ENCODE peak calls at places on chromosomes 3 and 15, in five cellular contexts. L, P, I, C and U are unnamed samples.

GRCh38 chr3:42713747-42714146 is 11.1 kb upstream of the HHATL start:
- DNase-seq in P (no peak), I (no peak), L (no peak), C (no peak), U (no peak)

GRCh38 chr15:89114974-89115373 is 26.7 kb downstream of the ABHD2 start:
- DNase-seq in P (no peak), I (peak), L (peak), C (no peak), U (no peak)

GRCh38 chr3:180802837-180803236 is 109.6 kb upstream of the FXR1 start:
- DNase-seq in P (no peak), C (no peak), L (peak), I (peak), U (peak)

GRCh38 chr15:57592836-57593420 is 1.2 kb downstream of the MYZAP start:
- DNase-seq in L (no peak), C (no peak), P (no peak), I (no peak), U (no peak)

GRCh38 chr15:42632100-42632675 is 56.8 kb downstream of the STARD9 start:
- DNase-seq in C (no peak), L (no peak), P (no peak), I (no peak), U (no peak)

GRCh38 chr3:65615329-65615728 is 423.4 kb downstream of the MAGI1 start:
- DNase-seq in I (no peak), C (no peak), P (no peak), L (no peak), U (no peak)

GRCh38 chr3:13452490-13453335 is 27.4 kb upstream of the HDAC11 start:
- DNase-seq in I (peak), L (peak), P (no peak), C (peak), U (peak)

GRCh38 chr15:71050461-71050860 is 64.8 kb upstream of the THSD4 start:
- DNase-seq in P (no peak), C (no peak), L (no peak), I (no peak), U (no peak)

GRCh38 chr3:8622873-8623725 is 21.5 kb downstream of the SSUH2 start:
- DNase-seq in L (peak), C (no peak), P (peak), I (peak), U (peak)

GRCh38 chr3:17187589-17188184 is 302.9 kb downstream of the PLCL2 start:
- DNase-seq in I (no peak), C (no peak), P (no peak), L (no peak), U (no peak)

GRCh38 chr15:26889298-26889898 is 22.5 kb downstream of the GABRA5 start:
- DNase-seq in I (peak), C (peak), P (no peak), L (peak), U (peak)

GRCh38 chr3:16373270-16373785 is 108.3 kb downstream of the OXNAD1 start:
- DNase-seq in L (no peak), I (no peak), P (no peak), C (no peak), U (no peak)

GRCh38 chr3:11641683-11642407 is 1.9 kb downstream of the VGLL4 start:
- DNase-seq in I (no peak), P (no peak), L (peak), C (peak), U (no peak)

GRCh38 chr3:195035345-195036202 is 235.4 kb downstream of the XXYLT1 start:
- DNase-seq in C (no peak), P (no peak), I (no peak), L (no peak), U (no peak)

GRCh38 chr15:38253448-38253847 is 812 bp downstream of the SPRED1 start:
- DNase-seq in I (peak), C (peak), P (no peak), L (peak), U (no peak)

GRCh38 chr3:41159581-41160189 is 39.6 kb upstream of the CTNNB1 start:
- DNase-seq in I (no peak), L (peak), P (no peak), C (no peak), U (no peak)

GRCh38 chr3:16932877-16933276 is 48.1 kb downstream of the PLCL2 start:
- DNase-seq in L (no peak), I (no peak), C (no peak), P (no peak), U (no peak)

GRCh38 chr3:83482402-83482801 is 1476.4 kb upstream of the CADM2 start:
- DNase-seq in I (no peak), P (no peak), L (no peak), C (no peak), U (peak)

GRCh38 chr3:133578548-133579191 is 5.2 kb downstream of the CDV3 start:
- DNase-seq in P (no peak), L (peak), I (no peak), C (no peak), U (peak)

GRCh38 chr3:126186271-126186670 is 5.9 kb upstream of the ALDH1L1 start:
- DNase-seq in I (no peak), P (no peak), C (no peak), L (no peak), U (no peak)

GRCh38 chr3:122689587-122689986 is 8.9 kb downstream of the PARP14 start:
- DNase-seq in P (no peak), C (no peak), I (no peak), L (no peak), U (peak)

GRCh38 chr3:58000306-58000705 is 7.9 kb upstream of the FLNB start:
- DNase-seq in P (no peak), I (no peak), C (no peak), L (no peak), U (no peak)

GRCh38 chr3:125125822-125126245 is 70.0 kb upstream of the HEG1 start:
- DNase-seq in L (no peak), P (no peak), C (no peak), I (peak), U (peak)

GRCh38 chr3:123638936-123639680 is 54.3 kb upstream of the HACD2 start:
- DNase-seq in L (no peak), I (no peak), P (no peak), C (no peak), U (no peak)

GRCh38 chr3:52934626-52935530 is 37.5 kb upstream of the STIMATE start:
- DNase-seq in C (peak), P (peak), I (peak), L (peak), U (peak)

GRCh38 chr3:191740712-191741111 is 279.7 kb downstream of the PYDC2 start:
- DNase-seq in I (no peak), P (no peak), C (no peak), L (no peak), U (no peak)

GRCh38 chr3:50245831-50246516 is 10.0 kb downstream of the GNAI2 start:
- DNase-seq in C (peak), I (peak), L (peak), P (peak), U (no peak)

GRCh38 chr3:194986208-194987043 is 284.5 kb downstream of the XXYLT1 start:
- DNase-seq in I (no peak), C (no peak), P (no peak), L (peak), U (peak)

GRCh38 chr3:17149076-17149475 is 264.3 kb downstream of the PLCL2 start:
- DNase-seq in C (no peak), P (no peak), L (no peak), I (no peak), U (no peak)

GRCh38 chr3:169581633-169582032 is 81.9 kb downstream of the MECOM start:
- DNase-seq in C (no peak), P (no peak), I (no peak), L (no peak), U (no peak)

GRCh38 chr3:41198526-41198925 is 779 bp upstream of the CTNNB1 start:
- DNase-seq in P (peak), I (no peak), C (no peak), L (peak), U (peak)

GRCh38 chr3:52452126-52452525 is 1.7 kb downstream of the TNNC1 start:
- DNase-seq in I (no peak), P (no peak), C (no peak), L (no peak), U (no peak)